ENCODE peak calls at places on chromosome 17, in five cellular contexts. One of them, this sample, is unnamed.
A peak's percentile ranks its signal among the peaks of the same experiment; 100 is the strongest.

GRCh38 chr17:59538195-59538909 is 27.1 kb upstream of the DHX40 start:
- DNase-seq in neural progenitor cell: no peak
- DNase-seq in CD8-positive, alpha-beta T cell: no peak
- DNase-seq in gastrocnemius medialis: no peak
- DNase-seq in K562: no peak
- DNase-seq in this sample: no peak

GRCh38 chr17:63571632-63572310 is 21.5 kb downstream of the DCAF7 start:
- DNase-seq in gastrocnemius medialis: no peak
- DNase-seq in CD8-positive, alpha-beta T cell: no peak
- DNase-seq in K562: peak; percentile 58
- DNase-seq in neural progenitor cell: no peak
- DNase-seq in this sample: no peak

GRCh38 chr17:64787255-64787920 is 125.3 kb upstream of the SMURF2 start:
- DNase-seq in neural progenitor cell: no peak
- DNase-seq in gastrocnemius medialis: no peak
- DNase-seq in K562: no peak
- DNase-seq in CD8-positive, alpha-beta T cell: no peak
- DNase-seq in this sample: no peak

GRCh38 chr17:50056217-50056960 is 479 bp downstream of the ITGA3 start:
- DNase-seq in CD8-positive, alpha-beta T cell: peak; percentile 47
- DNase-seq in gastrocnemius medialis: peak; percentile 66
- DNase-seq in neural progenitor cell: peak; percentile 93
- DNase-seq in K562: peak; percentile 45
- DNase-seq in this sample: peak; percentile 29

GRCh38 chr17:3025421-3026124 is 37.8 kb downstream of the OR1D5 start:
- DNase-seq in neural progenitor cell: no peak
- DNase-seq in CD8-positive, alpha-beta T cell: no peak
- DNase-seq in gastrocnemius medialis: no peak
- DNase-seq in K562: no peak
- DNase-seq in this sample: no peak

GRCh38 chr17:73801455-73802100 is 157.3 kb upstream of the SDK2 start:
- DNase-seq in neural progenitor cell: no peak
- DNase-seq in CD8-positive, alpha-beta T cell: no peak
- DNase-seq in gastrocnemius medialis: no peak
- DNase-seq in K562: no peak
- DNase-seq in this sample: no peak

GRCh38 chr17:8916470-8916869 is 49.0 kb upstream of the PIK3R6 start:
- DNase-seq in neural progenitor cell: no peak
- DNase-seq in CD8-positive, alpha-beta T cell: no peak
- DNase-seq in gastrocnemius medialis: no peak
- DNase-seq in K562: no peak
- DNase-seq in this sample: no peak

GRCh38 chr17:78112508-78113471 is 15.8 kb downstream of the TMC6 start:
- DNase-seq in CD8-positive, alpha-beta T cell: peak; percentile 66
- DNase-seq in K562: peak; percentile 82
- DNase-seq in neural progenitor cell: peak; percentile 76
- DNase-seq in gastrocnemius medialis: peak; percentile 73
- DNase-seq in this sample: peak; percentile 69

GRCh38 chr17:44518032-44518431 is 14.8 kb upstream of the GPATCH8 start:
- DNase-seq in CD8-positive, alpha-beta T cell: no peak
- DNase-seq in gastrocnemius medialis: no peak
- DNase-seq in neural progenitor cell: no peak
- DNase-seq in K562: no peak
- DNase-seq in this sample: no peak

GRCh38 chr17:77495575-77495974 is 354.8 kb downstream of the SEC14L1 start:
- DNase-seq in gastrocnemius medialis: peak; percentile 12
- DNase-seq in neural progenitor cell: no peak
- DNase-seq in CD8-positive, alpha-beta T cell: no peak
- DNase-seq in K562: no peak
- DNase-seq in this sample: no peak

GRCh38 chr17:61436273-61436672 is 15.9 kb upstream of the TBX4 start:
- DNase-seq in CD8-positive, alpha-beta T cell: no peak
- DNase-seq in gastrocnemius medialis: no peak
- DNase-seq in neural progenitor cell: no peak
- DNase-seq in K562: no peak
- DNase-seq in this sample: no peak

GRCh38 chr17:46818929-46819859 is 702 bp upstream of the WNT3 start:
- DNase-seq in neural progenitor cell: peak; percentile 84
- DNase-seq in CD8-positive, alpha-beta T cell: no peak
- DNase-seq in K562: peak; percentile 83
- DNase-seq in gastrocnemius medialis: no peak
- DNase-seq in this sample: no peak

GRCh38 chr17:28904800-28905199 is 1.9 kb upstream of the DHRS13 start:
- DNase-seq in gastrocnemius medialis: no peak
- DNase-seq in K562: no peak
- DNase-seq in neural progenitor cell: no peak
- DNase-seq in CD8-positive, alpha-beta T cell: no peak
- DNase-seq in this sample: no peak

GRCh38 chr17:65628637-65629036 is 67.2 kb upstream of the AXIN2 start:
- DNase-seq in gastrocnemius medialis: no peak
- DNase-seq in neural progenitor cell: no peak
- DNase-seq in K562: no peak
- DNase-seq in CD8-positive, alpha-beta T cell: no peak
- DNase-seq in this sample: no peak

GRCh38 chr17:58303981-58304734 is 23.4 kb upstream of the MPO start:
- DNase-seq in K562: peak; percentile 90
- DNase-seq in gastrocnemius medialis: no peak
- DNase-seq in neural progenitor cell: peak; percentile 67
- DNase-seq in CD8-positive, alpha-beta T cell: peak; percentile 42
- DNase-seq in this sample: peak; percentile 70

GRCh38 chr17:59381716-59382570 is 50.5 kb downstream of the YPEL2 start:
- DNase-seq in K562: no peak
- DNase-seq in gastrocnemius medialis: no peak
- DNase-seq in CD8-positive, alpha-beta T cell: no peak
- DNase-seq in neural progenitor cell: no peak
- DNase-seq in this sample: no peak

GRCh38 chr17:10370209-10370608 is 2.6 kb downstream of the MYH13 start:
- DNase-seq in K562: no peak
- DNase-seq in neural progenitor cell: no peak
- DNase-seq in CD8-positive, alpha-beta T cell: no peak
- DNase-seq in gastrocnemius medialis: no peak
- DNase-seq in this sample: no peak

GRCh38 chr17:19753661-19754463 is 5.8 kb upstream of the ALDH3A1 start:
- DNase-seq in CD8-positive, alpha-beta T cell: no peak
- DNase-seq in gastrocnemius medialis: peak; percentile 81
- DNase-seq in neural progenitor cell: peak; percentile 26
- DNase-seq in K562: no peak
- DNase-seq in this sample: no peak

GRCh38 chr17:80259642-80260535 is 763 bp upstream of the RNF213 start:
- DNase-seq in K562: peak; percentile 97
- DNase-seq in gastrocnemius medialis: peak; percentile 63
- DNase-seq in CD8-positive, alpha-beta T cell: peak; percentile 68
- DNase-seq in neural progenitor cell: peak; percentile 92
- DNase-seq in this sample: peak; percentile 83

GRCh38 chr17:65305778-65306177 is 168.6 kb downstream of the RGS9 start:
- DNase-seq in gastrocnemius medialis: no peak
- DNase-seq in neural progenitor cell: no peak
- DNase-seq in K562: no peak
- DNase-seq in CD8-positive, alpha-beta T cell: no peak
- DNase-seq in this sample: no peak

DNA sequence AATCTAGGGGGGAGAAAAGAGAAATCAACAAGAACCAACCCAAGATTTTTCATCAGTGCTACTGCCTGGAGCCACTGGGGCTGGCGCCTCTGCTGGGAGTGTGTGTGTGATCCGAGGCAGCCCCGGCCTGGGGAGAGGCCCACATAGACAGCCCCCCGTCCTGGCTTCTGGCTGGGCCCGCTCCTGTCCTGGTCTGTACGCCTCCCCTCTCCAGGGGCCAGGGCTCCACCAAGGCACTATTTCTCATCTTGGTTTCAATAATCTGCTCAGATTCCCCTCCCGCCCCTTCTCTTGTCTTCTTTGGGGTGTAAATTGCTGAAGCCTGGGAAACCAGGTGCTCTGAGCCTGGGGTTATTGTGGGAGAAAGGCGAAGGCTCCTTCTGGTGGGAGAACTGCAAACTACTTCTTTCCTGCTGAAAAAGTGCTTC is 7.8 kb downstream of the BAHCC1 start:
- DNase-seq in neural progenitor cell: peak; percentile 60
- DNase-seq in K562: no peak
- DNase-seq in CD8-positive, alpha-beta T cell: no peak
- DNase-seq in gastrocnemius medialis: no peak
- DNase-seq in this sample: no peak
- H3K4me3 ChIP-seq in neural progenitor cell: no peak overlapping the region
- H3K4me3 ChIP-seq in K562: no peak overlapping the region
- H3K4me3 ChIP-seq in CD8-positive, alpha-beta T cell: no peak overlapping the region
- H3K4me3 ChIP-seq in gastrocnemius medialis: no peak overlapping the region
- H3K4me3 ChIP-seq in this sample: no peak overlapping the region

GRCh38 chr17:76248013-76248782 is 7.9 kb upstream of the RNF157 start:
- DNase-seq in gastrocnemius medialis: no peak
- DNase-seq in CD8-positive, alpha-beta T cell: no peak
- DNase-seq in neural progenitor cell: no peak
- DNase-seq in K562: no peak
- DNase-seq in this sample: no peak
- H3K4me1 ChIP-seq in gastrocnemius medialis: peaks cover 65% of the 10 kb centered on the region
- H3K4me1 ChIP-seq in CD8-positive, alpha-beta T cell: peaks cover 58% of the 10 kb centered on the region
- H3K4me1 ChIP-seq in neural progenitor cell: peaks cover 11% of the 10 kb centered on the region
- H3K4me1 ChIP-seq in K562: peaks cover 18% of the 10 kb centered on the region
- H3K4me1 ChIP-seq in this sample: peaks cover 61% of the 10 kb centered on the region

DNA sequence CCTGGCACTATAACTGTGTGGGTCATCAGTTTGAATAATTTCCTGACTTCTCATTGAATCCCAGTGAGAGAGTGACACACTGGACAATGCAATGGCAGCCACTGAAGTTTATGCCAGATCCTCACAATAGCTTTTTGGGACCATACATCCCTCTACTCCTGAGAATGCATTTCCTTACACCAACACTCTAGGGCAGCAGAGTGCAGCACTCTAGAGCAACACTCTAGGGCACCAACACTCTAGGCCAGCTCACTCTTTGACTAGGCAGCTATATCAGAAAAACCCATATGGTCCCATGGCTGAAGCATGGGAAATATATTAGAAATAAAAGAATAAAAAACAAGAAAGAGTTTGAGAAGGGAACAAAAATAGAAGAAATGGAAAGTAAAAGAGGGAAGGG is 309.2 kb downstream of the MAP2K6 start:
- DNase-seq in gastrocnemius medialis: no peak
- DNase-seq in K562: no peak
- DNase-seq in neural progenitor cell: peak; percentile 7
- DNase-seq in CD8-positive, alpha-beta T cell: no peak
- DNase-seq in this sample: no peak
- H3K9me3 ChIP-seq in gastrocnemius medialis: no peaks in the 10 kb centered on the region
- H3K9me3 ChIP-seq in K562: no peaks in the 10 kb centered on the region
- H3K9me3 ChIP-seq in neural progenitor cell: no peaks in the 10 kb centered on the region
- H3K9me3 ChIP-seq in CD8-positive, alpha-beta T cell: no peaks in the 10 kb centered on the region
- H3K9me3 ChIP-seq in this sample: no peaks in the 10 kb centered on the region

GRCh38 chr17:57264776-57265175 is 8.5 kb downstream of the MSI2 start:
- DNase-seq in gastrocnemius medialis: no peak
- DNase-seq in neural progenitor cell: no peak
- DNase-seq in CD8-positive, alpha-beta T cell: no peak
- DNase-seq in K562: no peak
- DNase-seq in this sample: no peak
- H3K4me3 ChIP-seq in gastrocnemius medialis: no peak overlapping the region
- H3K4me3 ChIP-seq in neural progenitor cell: no peak overlapping the region
- H3K4me3 ChIP-seq in CD8-positive, alpha-beta T cell: no peak overlapping the region
- H3K4me3 ChIP-seq in K562: no peak overlapping the region
- H3K4me3 ChIP-seq in this sample: no peak overlapping the region

DNA sequence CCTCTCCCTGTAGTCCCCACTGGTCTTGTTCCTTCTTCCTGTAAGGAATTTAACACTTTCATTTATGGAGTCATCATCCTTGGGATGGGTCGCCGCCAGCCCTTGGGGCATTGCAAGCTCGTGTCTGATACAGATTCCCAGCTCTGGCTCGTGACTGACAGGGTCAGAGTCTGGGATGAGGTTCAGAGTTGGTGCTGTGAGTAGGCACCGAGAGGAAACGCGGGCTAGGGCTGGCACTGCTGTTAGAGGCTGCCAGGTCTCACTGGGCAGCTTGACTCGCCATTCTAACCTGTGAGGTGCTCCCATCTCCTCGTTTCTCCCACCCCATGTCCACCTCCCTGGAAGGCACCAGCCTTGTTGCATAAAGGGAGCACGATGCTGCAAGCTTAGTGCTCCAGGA is 407.0 kb downstream of the SOX9 start:
- DNase-seq in neural progenitor cell: no peak
- DNase-seq in gastrocnemius medialis: no peak
- DNase-seq in K562: no peak
- DNase-seq in CD8-positive, alpha-beta T cell: no peak
- DNase-seq in this sample: no peak
- H3K4me1 ChIP-seq in neural progenitor cell: peaks cover 17% of the 10 kb centered on the region
- H3K4me1 ChIP-seq in gastrocnemius medialis: no peaks in the 10 kb centered on the region
- H3K4me1 ChIP-seq in K562: no peaks in the 10 kb centered on the region
- H3K4me1 ChIP-seq in CD8-positive, alpha-beta T cell: no peaks in the 10 kb centered on the region
- H3K4me1 ChIP-seq in this sample: no peaks in the 10 kb centered on the region

GRCh38 chr17:17167986-17168385 is 38.1 kb downstream of the PLD6 start:
- DNase-seq in neural progenitor cell: no peak
- DNase-seq in CD8-positive, alpha-beta T cell: no peak
- DNase-seq in K562: no peak
- DNase-seq in gastrocnemius medialis: no peak
- DNase-seq in this sample: no peak
- H3K9me3 ChIP-seq in neural progenitor cell: no peaks in the 10 kb centered on the region
- H3K9me3 ChIP-seq in CD8-positive, alpha-beta T cell: no peaks in the 10 kb centered on the region
- H3K9me3 ChIP-seq in K562: no peaks in the 10 kb centered on the region
- H3K9me3 ChIP-seq in gastrocnemius medialis: no peaks in the 10 kb centered on the region
- H3K9me3 ChIP-seq in this sample: no peaks in the 10 kb centered on the region

This sample was measured in CD8-positive, alpha-beta memory T cell.